ENCODE peak calls at places on chromosomes 2 and 18, in five cellular contexts. F, B, P, G and T are unnamed samples.

GRCh38 chr2:141814150-141814549 is 316.7 kb downstream of the LRP1B start:
- DNase-seq in P (no peak), G (no peak), F (no peak), B (no peak), T (no peak)

GRCh38 chr2:63438171-63438570 is 150.1 kb downstream of the WDPCP start:
- DNase-seq in F (no peak), G (no peak), P (no peak), B (no peak), T (no peak)

GRCh38 chr2:191836853-191837769 is 9.8 kb downstream of the CAVIN2 start:
- DNase-seq in F (no peak), B (peak), P (no peak), G (no peak), T (no peak)

GRCh38 chr18:31061945-31062344 is 19.4 kb upstream of the DSC3 start:
- DNase-seq in G (no peak), P (no peak), F (no peak), B (no peak), T (no peak)

GRCh38 chr2:223580951-223581350 is 21.2 kb downstream of the SCG2 start:
- DNase-seq in G (no peak), P (peak), F (no peak), B (no peak), T (peak)

GRCh38 chr2:30230479-30230854 is 867 bp upstream of the LBH start:
- DNase-seq in F (no peak), B (no peak), P (peak), G (no peak), T (no peak)

GRCh38 chr2:164388511-164388910 is 232.8 kb downstream of the GRB14 start:
- DNase-seq in P (peak), F (no peak), B (peak), G (no peak), T (no peak)

GRCh38 chr2:238281826-238282480 is 6.5 kb downstream of the PER2 start:
- DNase-seq in B (no peak), F (no peak), P (no peak), G (no peak), T (no peak)

GRCh38 chr18:8609711-8610441 is 639 bp downstream of the RAB12 start:
- DNase-seq in F (peak), B (no peak), P (no peak), G (no peak), T (no peak)

GRCh38 chr2:120766758-120767351 is 31.2 kb downstream of the GLI2 start:
- DNase-seq in P (no peak), G (no peak), F (no peak), B (no peak), T (no peak)

GRCh38 chr18:30971338-30971956 is 71.1 kb downstream of the DSC3 start:
- DNase-seq in F (peak), G (peak), B (no peak), P (peak), T (no peak)

GRCh38 chr18:68997845-68998244 is 200.0 kb downstream of the CCDC102B start:
- DNase-seq in G (no peak), F (no peak), P (no peak), B (no peak), T (no peak)

GRCh38 chr2:68643011-68643873 is at the start of gene PROKR1:
- DNase-seq in G (no peak), F (peak), B (no peak), P (peak), T (no peak)

GRCh38 chr2:172196768-172197322 is 94.1 kb upstream of the DLX2 start:
- DNase-seq in G (no peak), B (peak), P (peak), F (peak), T (no peak)

GRCh38 chr2:66573866-66574265 is 138.9 kb downstream of the MEIS1 start:
- DNase-seq in F (no peak), G (no peak), P (no peak), B (no peak), T (no peak)

GRCh38 chr2:73516033-73516432 is 126.2 kb downstream of the NAT8 start:
- DNase-seq in F (no peak), G (no peak), P (no peak), B (no peak), T (no peak)

GRCh38 chr18:13811993-13812392 is 12.0 kb upstream of the MC5R start:
- DNase-seq in G (no peak), P (no peak), B (no peak), F (no peak), T (no peak)

GRCh38 chr2:146701183-146701582 is 1143.6 kb upstream of the ACVR2A start:
- DNase-seq in F (no peak), G (no peak), P (no peak), B (no peak), T (no peak)

GRCh38 chr2:228699400-228699799 is 517.9 kb upstream of the SPHKAP start:
- DNase-seq in G (no peak), P (no peak), B (no peak), F (no peak), T (no peak)

GRCh38 chr2:88831792-88832248 is 140.3 kb downstream of the RPIA start:
- DNase-seq in G (no peak), F (no peak), P (peak), B (peak), T (no peak)

GRCh38 chr18:5237083-5237722 is 40.1 kb upstream of the AKAIN1 start:
- DNase-seq in P (peak), F (no peak), B (no peak), G (peak), T (peak)

GRCh38 chr2:8030694-8031303 is 651.1 kb upstream of the ID2 start:
- DNase-seq in P (no peak), F (no peak), G (no peak), B (no peak), T (no peak)

GRCh38 chr2:105158002-105158401 is 83.5 kb upstream of the GPR45 start:
- DNase-seq in B (no peak), P (no peak), F (no peak), G (no peak), T (no peak)

GRCh38 chr2:219362072-219362471 is 25.6 kb downstream of the DNPEP start:
- DNase-seq in P (no peak), F (no peak), B (no peak), G (no peak), T (no peak)

GRCh38 chr2:207593277-207593676 is 31.9 kb downstream of the METTL21A start:
- DNase-seq in F (no peak), P (no peak), B (no peak), G (no peak), T (no peak)

GRCh38 chr2:143946436-143947385 is 573.2 kb downstream of the ZEB2 start:
- DNase-seq in B (no peak), F (peak), G (peak), P (no peak), T (no peak)

GRCh38 chr2:139142252-139142651 is 362.1 kb upstream of the NXPH2 start:
- DNase-seq in G (no peak), B (peak), P (no peak), F (peak), T (no peak)

GRCh38 chr2:15134957-15135356 is 426.2 kb downstream of the NBAS start:
- DNase-seq in G (no peak), F (no peak), B (no peak), P (no peak), T (no peak)

GRCh38 chr18:47263828-47264314 is 12.4 kb upstream of the SKOR2 start:
- DNase-seq in B (no peak), G (no peak), F (no peak), P (peak), T (no peak)

GRCh38 chr2:16649353-16650286 is 16.0 kb downstream of the CYRIA start:
- DNase-seq in F (no peak), P (no peak), B (no peak), G (no peak), T (no peak)